ENCODE peak calls at places on chromosome 2, in six cellular contexts. One of them, this sample, is unnamed.

GRCh38 chr2:10124538-10125045 is 2.1 kb downstream of the RRM2 start:
- DNase-seq in body of pancreas: peak
- DNase-seq in BE2C: peak
- DNase-seq in tibial artery: peak
- DNase-seq in endodermal cell: no peak
- DNase-seq in aorta: no peak
- DNase-seq in this sample: peak

GRCh38 chr2:133511679-133512078 is 56.6 kb downstream of the NCKAP5 start:
- DNase-seq in endodermal cell: no peak
- DNase-seq in BE2C: no peak
- DNase-seq in body of pancreas: no peak
- DNase-seq in tibial artery: no peak
- DNase-seq in aorta: no peak
- DNase-seq in this sample: no peak

GRCh38 chr2:236172866-236173733 is 4.9 kb upstream of the GBX2 start:
- DNase-seq in endodermal cell: peak
- DNase-seq in aorta: peak
- DNase-seq in tibial artery: no peak
- DNase-seq in BE2C: no peak
- DNase-seq in body of pancreas: no peak
- DNase-seq in this sample: no peak

GRCh38 chr2:153478289-153479261 is at the start of gene RPRM:
- DNase-seq in body of pancreas: peak
- DNase-seq in tibial artery: peak
- DNase-seq in endodermal cell: peak
- DNase-seq in aorta: peak
- DNase-seq in BE2C: peak
- DNase-seq in this sample: peak

GRCh38 chr2:239234826-239235175 is 166.0 kb downstream of the HDAC4 start:
- DNase-seq in BE2C: no peak
- DNase-seq in aorta: no peak
- DNase-seq in body of pancreas: no peak
- DNase-seq in tibial artery: no peak
- DNase-seq in endodermal cell: no peak
- DNase-seq in this sample: no peak

GRCh38 chr2:178279142-178279541 is 84.8 kb downstream of the OSBPL6 start:
- DNase-seq in tibial artery: no peak
- DNase-seq in endodermal cell: no peak
- DNase-seq in body of pancreas: no peak
- DNase-seq in aorta: no peak
- DNase-seq in BE2C: no peak
- DNase-seq in this sample: peak

GRCh38 chr2:220300806-220301205 is 673.4 kb downstream of the SLC4A3 start:
- DNase-seq in BE2C: no peak
- DNase-seq in tibial artery: no peak
- DNase-seq in aorta: no peak
- DNase-seq in endodermal cell: no peak
- DNase-seq in body of pancreas: no peak
- DNase-seq in this sample: no peak

GRCh38 chr2:25127631-25128030 is 40.7 kb downstream of the POMC start:
- DNase-seq in tibial artery: no peak
- DNase-seq in body of pancreas: no peak
- DNase-seq in aorta: no peak
- DNase-seq in BE2C: no peak
- DNase-seq in endodermal cell: no peak
- DNase-seq in this sample: peak

GRCh38 chr2:144233226-144234114 is 286.4 kb downstream of the ZEB2 start:
- DNase-seq in endodermal cell: no peak
- DNase-seq in tibial artery: no peak
- DNase-seq in body of pancreas: no peak
- DNase-seq in BE2C: no peak
- DNase-seq in aorta: no peak
- DNase-seq in this sample: no peak

GRCh38 chr2:180040146-180040925 is 33.2 kb upstream of the CWC22 start:
- DNase-seq in endodermal cell: no peak
- DNase-seq in tibial artery: no peak
- DNase-seq in BE2C: no peak
- DNase-seq in body of pancreas: no peak
- DNase-seq in aorta: no peak
- DNase-seq in this sample: peak

GRCh38 chr2:20509766-20510490 is 63.1 kb downstream of the RHOB start:
- DNase-seq in body of pancreas: peak
- DNase-seq in endodermal cell: peak
- DNase-seq in aorta: no peak
- DNase-seq in BE2C: peak
- DNase-seq in tibial artery: no peak
- DNase-seq in this sample: no peak

GRCh38 chr2:190277234-190278112 is 42.2 kb downstream of the HIBCH start:
- DNase-seq in aorta: no peak
- DNase-seq in body of pancreas: peak
- DNase-seq in tibial artery: no peak
- DNase-seq in endodermal cell: peak
- DNase-seq in BE2C: no peak
- DNase-seq in this sample: peak

GRCh38 chr2:28187186-28187585 is 205.5 kb upstream of the FOSL2 start:
- DNase-seq in BE2C: no peak
- DNase-seq in endodermal cell: no peak
- DNase-seq in tibial artery: no peak
- DNase-seq in body of pancreas: no peak
- DNase-seq in aorta: no peak
- DNase-seq in this sample: no peak

GRCh38 chr2:45074713-45075112 is 65.5 kb upstream of the SIX2 start:
- DNase-seq in endodermal cell: no peak
- DNase-seq in tibial artery: no peak
- DNase-seq in body of pancreas: no peak
- DNase-seq in aorta: no peak
- DNase-seq in BE2C: no peak
- DNase-seq in this sample: no peak

GRCh38 chr2:236748801-236749200 is 179.2 kb downstream of the ACKR3 start:
- DNase-seq in BE2C: no peak
- DNase-seq in endodermal cell: no peak
- DNase-seq in body of pancreas: peak
- DNase-seq in tibial artery: peak
- DNase-seq in aorta: peak
- DNase-seq in this sample: peak

GRCh38 chr2:124822516-124822915 is 797.4 kb downstream of the CNTNAP5 start:
- DNase-seq in body of pancreas: no peak
- DNase-seq in aorta: no peak
- DNase-seq in BE2C: no peak
- DNase-seq in endodermal cell: no peak
- DNase-seq in tibial artery: no peak
- DNase-seq in this sample: no peak

GRCh38 chr2:238627899-238628298 is 201.2 kb downstream of the ASB1 start:
- DNase-seq in aorta: no peak
- DNase-seq in endodermal cell: no peak
- DNase-seq in body of pancreas: no peak
- DNase-seq in BE2C: no peak
- DNase-seq in tibial artery: no peak
- DNase-seq in this sample: no peak

GRCh38 chr2:203783496-203784203 is 77.2 kb downstream of the CD28 start:
- DNase-seq in body of pancreas: no peak
- DNase-seq in tibial artery: no peak
- DNase-seq in endodermal cell: no peak
- DNase-seq in BE2C: no peak
- DNase-seq in aorta: no peak
- DNase-seq in this sample: peak

GRCh38 chr2:181953773-181954537 is 31.7 kb upstream of the PPP1R1C start:
- DNase-seq in body of pancreas: peak
- DNase-seq in tibial artery: no peak
- DNase-seq in BE2C: peak
- DNase-seq in aorta: peak
- DNase-seq in endodermal cell: peak
- DNase-seq in this sample: peak

GRCh38 chr2:144152817-144153271 is 367.1 kb downstream of the ZEB2 start:
- DNase-seq in tibial artery: no peak
- DNase-seq in aorta: no peak
- DNase-seq in endodermal cell: peak
- DNase-seq in BE2C: no peak
- DNase-seq in body of pancreas: no peak
- DNase-seq in this sample: peak

GRCh38 chr2:60553496-60553991 is at the start of gene BCL11A:
- DNase-seq in tibial artery: no peak
- DNase-seq in body of pancreas: peak
- DNase-seq in aorta: no peak
- DNase-seq in BE2C: peak
- DNase-seq in endodermal cell: peak
- DNase-seq in this sample: peak

GRCh38 chr2:201735486-201735885 is 37.0 kb upstream of the MPP4 start:
- DNase-seq in tibial artery: no peak
- DNase-seq in BE2C: no peak
- DNase-seq in body of pancreas: no peak
- DNase-seq in aorta: no peak
- DNase-seq in endodermal cell: no peak
- DNase-seq in this sample: peak

GRCh38 chr2:234968633-234969328 is 17.0 kb downstream of the SH3BP4 start:
- DNase-seq in BE2C: no peak
- DNase-seq in body of pancreas: peak
- DNase-seq in tibial artery: no peak
- DNase-seq in aorta: no peak
- DNase-seq in endodermal cell: no peak
- DNase-seq in this sample: no peak

GRCh38 chr2:134289225-134289624 is 35.4 kb downstream of the MGAT5 start:
- DNase-seq in aorta: no peak
- DNase-seq in tibial artery: peak
- DNase-seq in body of pancreas: peak
- DNase-seq in endodermal cell: no peak
- DNase-seq in BE2C: no peak
- DNase-seq in this sample: no peak

DNA sequence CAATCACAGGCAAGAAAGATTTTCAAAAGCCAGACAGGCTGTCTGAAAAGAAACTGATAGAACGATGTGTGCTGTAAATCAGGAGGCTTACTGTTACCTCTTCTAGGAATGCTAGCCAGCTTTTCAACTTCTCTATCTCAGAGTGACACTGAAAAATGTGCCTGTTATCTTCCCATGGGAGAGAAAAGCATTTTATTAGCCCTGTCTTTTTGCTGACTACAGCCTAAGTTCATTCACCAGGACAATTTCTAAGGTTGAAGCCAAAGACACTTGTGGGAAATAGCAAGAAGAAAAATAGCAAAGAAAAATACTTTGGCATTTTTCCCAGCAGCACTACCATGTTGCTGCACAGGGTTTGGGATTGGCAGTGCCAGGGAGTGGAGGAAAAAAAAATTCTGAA is 34.0 kb downstream of the ABCB11 start:
- DNase-seq in body of pancreas: no peak
- DNase-seq in aorta: no peak
- DNase-seq in tibial artery: no peak
- DNase-seq in endodermal cell: no peak
- DNase-seq in BE2C: no peak
- DNase-seq in this sample: peak
- H3K4me3 ChIP-seq in body of pancreas: no peak
- H3K4me3 ChIP-seq in aorta: no peak
- H3K4me3 ChIP-seq in tibial artery: no peak
- H3K4me3 ChIP-seq in endodermal cell: no peak
- H3K4me3 ChIP-seq in BE2C: no peak
- H3K4me3 ChIP-seq in this sample: no peak

DNA sequence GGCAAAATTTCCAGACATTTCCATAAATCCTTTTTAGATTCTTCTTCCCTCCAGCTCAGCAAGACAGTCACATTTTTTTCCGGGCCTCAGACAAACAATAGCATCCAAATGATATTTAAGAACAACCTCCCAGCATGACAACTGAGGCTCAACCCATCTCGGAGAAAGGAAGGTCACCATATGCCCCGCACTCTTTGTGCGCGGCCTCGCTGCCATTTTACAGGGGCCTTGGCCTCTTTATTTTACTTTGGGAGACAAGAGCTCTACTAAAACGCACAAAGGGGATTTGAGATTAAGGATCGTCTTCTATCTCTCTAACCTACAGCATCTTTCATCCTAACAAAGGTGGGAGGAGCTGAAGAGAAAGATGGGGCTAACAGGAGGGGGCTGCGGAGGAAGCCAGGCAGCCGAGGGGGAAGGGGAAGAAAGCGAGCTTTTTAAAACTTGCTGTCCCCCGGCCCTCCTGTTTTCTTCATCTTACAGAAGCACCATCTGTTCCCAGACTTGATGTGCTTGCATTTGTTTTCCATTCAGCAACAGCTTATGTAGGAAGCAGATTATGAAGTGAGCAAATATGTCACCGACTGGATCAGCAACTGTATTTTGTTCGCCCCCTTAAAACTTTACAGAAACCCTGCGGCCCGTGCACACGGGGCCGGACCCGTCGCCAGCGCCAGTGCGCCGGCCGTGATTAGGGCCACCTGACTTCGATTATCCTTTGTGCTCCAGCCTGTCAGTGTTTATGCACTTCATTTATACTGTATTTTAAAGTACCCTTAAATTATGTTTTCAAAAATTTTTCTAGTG is 61.2 kb downstream of the CDCA7 start:
- DNase-seq in BE2C: no peak
- DNase-seq in body of pancreas: no peak
- DNase-seq in tibial artery: no peak
- DNase-seq in endodermal cell: no peak
- DNase-seq in aorta: no peak
- DNase-seq in this sample: no peak
- H3K4me3 ChIP-seq in BE2C: no peak
- H3K4me3 ChIP-seq in body of pancreas: no peak
- H3K4me3 ChIP-seq in tibial artery: no peak
- H3K4me3 ChIP-seq in endodermal cell: no peak
- H3K4me3 ChIP-seq in aorta: no peak
- H3K4me3 ChIP-seq in this sample: no peak

GRCh38 chr2:165791811-165792454 is 2.1 kb downstream of the GALNT3 start:
- DNase-seq in endodermal cell: no peak
- DNase-seq in aorta: no peak
- DNase-seq in BE2C: no peak
- DNase-seq in body of pancreas: no peak
- DNase-seq in tibial artery: no peak
- DNase-seq in this sample: peak
- H3K4me3 ChIP-seq in endodermal cell: no peak
- H3K4me3 ChIP-seq in aorta: no peak
- H3K4me3 ChIP-seq in BE2C: no peak
- H3K4me3 ChIP-seq in body of pancreas: no peak
- H3K4me3 ChIP-seq in tibial artery: no peak
- H3K4me3 ChIP-seq in this sample: no peak

DNA sequence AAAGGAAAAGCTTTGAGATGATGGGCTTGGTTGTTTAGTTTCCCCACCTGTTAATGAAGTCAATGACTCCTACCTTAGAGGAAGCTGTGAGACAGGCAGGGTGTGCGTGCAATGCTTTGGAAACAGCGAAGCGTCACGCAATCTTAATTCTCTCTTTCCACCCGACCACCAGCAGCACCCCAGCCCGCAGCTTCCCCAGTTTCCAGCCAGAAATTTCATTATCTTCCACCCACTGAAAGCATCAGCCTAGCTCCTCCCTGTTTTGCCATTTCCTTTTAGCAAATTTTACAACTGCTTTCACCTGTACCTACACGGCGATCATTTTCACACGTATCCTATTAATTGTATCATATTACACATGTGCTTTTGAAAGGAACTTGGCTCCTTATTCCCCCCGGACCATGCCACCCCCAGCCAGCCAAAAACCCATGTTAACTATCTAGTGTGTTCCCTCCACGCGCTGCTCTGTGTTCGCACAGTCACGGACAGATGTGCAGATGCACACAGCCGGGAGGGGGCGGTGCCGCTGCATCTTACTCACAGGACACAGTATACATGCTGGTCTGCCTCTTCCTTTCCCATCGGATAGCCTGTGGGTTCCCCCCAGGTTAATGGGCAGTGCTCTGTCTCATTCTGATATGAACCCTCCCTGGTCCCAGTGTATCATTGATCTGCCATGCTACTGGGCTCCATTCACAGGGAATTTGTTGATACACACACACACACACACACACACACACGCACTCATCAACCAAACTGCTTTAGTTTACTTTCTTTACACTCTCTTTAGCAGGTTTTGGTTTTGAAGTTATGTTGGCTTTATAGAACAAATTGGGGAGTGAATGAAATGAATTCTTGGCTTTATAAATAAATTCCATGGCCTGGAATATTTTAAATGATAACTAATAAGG is 22.4 kb downstream of the CYP27C1 start:
- DNase-seq in aorta: peak
- DNase-seq in tibial artery: no peak
- DNase-seq in BE2C: peak
- DNase-seq in body of pancreas: peak
- DNase-seq in endodermal cell: peak
- DNase-seq in this sample: peak
- H3K4me3 ChIP-seq in aorta: no peak
- H3K4me3 ChIP-seq in tibial artery: no peak
- H3K4me3 ChIP-seq in BE2C: peak
- H3K4me3 ChIP-seq in body of pancreas: no peak
- H3K4me3 ChIP-seq in endodermal cell: no peak
- H3K4me3 ChIP-seq in this sample: no peak